ENCODE peak calls at places on chromosome 9, in six cellular contexts. K is lower lobe of right lung, J is osteoblast, W is left ventricle myocardium inferior, O is testis, Q is HCT116. R is an unnamed sample.

GRCh38 chr9:10366171-10366779 is 246.5 kb downstream of the PTPRD start:
- DNase-seq in W (no peak), O (no peak), J (peak; percentile 4), Q (peak; percentile 2), K (no peak), R (no peak)

GRCh38 chr9:78973906-78974305 is 597.9 kb upstream of the TLE4 start:
- DNase-seq in K (no peak), Q (no peak), W (no peak), J (no peak), O (no peak), R (no peak)

GRCh38 chr9:135610290-135611141 is 28.8 kb downstream of the GLT6D1 start:
- DNase-seq in J (peak; percentile 84), W (no peak), Q (no peak), O (peak; percentile 7), K (no peak), R (no peak)

GRCh38 chr9:110575169-110575568 is 4.4 kb downstream of the SVEP1 start:
- DNase-seq in J (peak; percentile 68), O (no peak), W (no peak), K (no peak), Q (no peak), R (no peak)

GRCh38 chr9:116055536-116055935 is 98.1 kb upstream of the PAPPA start:
- DNase-seq in Q (no peak), J (no peak), W (no peak), K (no peak), O (no peak), R (no peak)

GRCh38 chr9:76379494-76379893 is 14.7 kb downstream of the RFK start:
- DNase-seq in O (no peak), Q (no peak), J (no peak), K (no peak), W (no peak), R (no peak)

GRCh38 chr9:85215936-85216335 is 525.8 kb downstream of the AGTPBP1 start:
- DNase-seq in Q (no peak), K (no peak), W (no peak), J (no peak), O (no peak), R (no peak)

GRCh38 chr9:37096628-37097027 is 23.7 kb upstream of the ZCCHC7 start:
- DNase-seq in Q (no peak), W (no peak), O (no peak), K (no peak), J (no peak), R (no peak)

GRCh38 chr9:108811944-108812343 is 43.8 kb downstream of the ACTL7B start:
- DNase-seq in O (no peak), K (no peak), J (no peak), W (no peak), Q (no peak), R (no peak)

GRCh38 chr9:72012642-72013041 is 47.8 kb downstream of the C9orf57 start:
- DNase-seq in O (no peak), W (no peak), Q (no peak), J (no peak), K (no peak), R (no peak)

GRCh38 chr9:28810375-28811075 is 1237.2 kb upstream of the C9orf72 start:
- DNase-seq in K (no peak), W (no peak), O (no peak), Q (no peak), J (no peak), R (no peak)

GRCh38 chr9:68844623-68845612 is 139.9 kb downstream of the PIP5K1B start:
- DNase-seq in O (peak; percentile 68), Q (peak; percentile 16), K (no peak), W (peak; percentile 29), J (no peak), R (no peak)

GRCh38 chr9:99682870-99683269 is 138.8 kb upstream of the NR4A3 start:
- DNase-seq in K (no peak), W (no peak), J (no peak), O (no peak), Q (no peak), R (no peak)

GRCh38 chr9:76441551-76442322 is 17.2 kb upstream of the GCNT1 start:
- DNase-seq in O (no peak), Q (no peak), W (no peak), J (peak; percentile 75), K (no peak), R (no peak)

GRCh38 chr9:73153793-73154227 is 2.1 kb downstream of the ANXA1 start:
- DNase-seq in K (no peak), W (no peak), Q (no peak), J (no peak), O (no peak), R (no peak)

GRCh38 chr9:73152445-73152844 is 780 bp downstream of the ANXA1 start:
- DNase-seq in O (no peak), K (no peak), W (no peak), Q (no peak), J (no peak), R (no peak)

GRCh38 chr9:73149371-73150067 is 2.1 kb upstream of the ANXA1 start:
- DNase-seq in K (no peak), O (no peak), Q (peak; percentile 69), J (peak; percentile 73), W (no peak), R (no peak)

GRCh38 chr9:73152953-73153352 is 1.3 kb downstream of the ANXA1 start:
- DNase-seq in O (no peak), Q (no peak), J (peak; percentile 23), K (no peak), W (no peak), R (no peak)

DNA sequence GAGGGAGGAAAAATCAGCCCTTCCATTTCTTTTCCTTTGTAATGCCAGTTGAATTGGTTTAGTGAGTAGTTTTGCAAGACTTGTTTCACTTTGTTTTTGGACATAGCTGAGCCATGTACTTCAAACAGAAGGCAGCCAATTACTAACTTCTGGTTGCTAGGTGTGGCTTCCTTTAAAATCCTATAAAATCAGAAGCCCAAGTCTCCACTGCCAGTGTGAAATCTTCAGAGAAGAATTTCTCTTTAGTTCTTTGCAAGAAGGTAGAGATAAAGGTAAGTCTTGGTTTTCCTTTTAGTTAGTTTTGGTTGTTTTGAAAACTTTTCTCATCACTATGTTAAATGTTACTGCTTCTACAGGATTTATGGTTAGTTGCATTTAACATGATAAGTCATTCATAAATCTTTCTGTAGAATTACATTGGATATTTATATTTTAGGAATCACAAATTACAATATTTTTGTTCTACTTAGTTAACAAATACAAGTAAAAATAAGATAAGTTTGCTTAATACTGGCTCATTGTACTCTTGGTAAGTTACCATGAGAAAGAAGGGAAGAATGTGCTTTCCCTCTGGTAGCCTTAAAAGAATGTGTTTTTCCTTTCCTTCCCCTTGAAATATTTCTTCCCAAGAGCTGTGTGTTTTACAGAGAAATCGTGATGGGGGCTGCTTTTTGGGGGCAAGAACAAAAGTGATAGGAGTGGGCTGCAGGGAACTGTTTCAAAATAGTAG is at the start of gene ANXA1:
- DNase-seq in J (no peak), Q (peak; percentile 89), W (no peak), O (no peak), K (no peak), R (no peak)
- H3K4me3 ChIP-seq in J (peak within 1 kb of the TSS; percentile 79), Q (peak within 1 kb of the TSS; percentile 52), W (peak within 1 kb of the TSS; percentile 69), O (peak within 1 kb of the TSS; percentile 15), K (peak within 1 kb of the TSS; percentile 53), R (peak within 1 kb of the TSS; percentile 28)

GRCh38 chr9:131499254-131499653 is 3.5 kb upstream of the POMT1 start:
- DNase-seq in K (no peak), W (no peak), O (no peak), J (no peak), Q (no peak), R (no peak)
- H3K4me1 ChIP-seq in K (peaks cover 26% of the 10 kb centered on the region), W (peaks cover 28% of the 10 kb centered on the region), O (peaks cover 6% of the 10 kb centered on the region), J (peaks cover 13% of the 10 kb centered on the region), Q (peaks cover 10% of the 10 kb centered on the region), R (peaks cover 11% of the 10 kb centered on the region)

DNA sequence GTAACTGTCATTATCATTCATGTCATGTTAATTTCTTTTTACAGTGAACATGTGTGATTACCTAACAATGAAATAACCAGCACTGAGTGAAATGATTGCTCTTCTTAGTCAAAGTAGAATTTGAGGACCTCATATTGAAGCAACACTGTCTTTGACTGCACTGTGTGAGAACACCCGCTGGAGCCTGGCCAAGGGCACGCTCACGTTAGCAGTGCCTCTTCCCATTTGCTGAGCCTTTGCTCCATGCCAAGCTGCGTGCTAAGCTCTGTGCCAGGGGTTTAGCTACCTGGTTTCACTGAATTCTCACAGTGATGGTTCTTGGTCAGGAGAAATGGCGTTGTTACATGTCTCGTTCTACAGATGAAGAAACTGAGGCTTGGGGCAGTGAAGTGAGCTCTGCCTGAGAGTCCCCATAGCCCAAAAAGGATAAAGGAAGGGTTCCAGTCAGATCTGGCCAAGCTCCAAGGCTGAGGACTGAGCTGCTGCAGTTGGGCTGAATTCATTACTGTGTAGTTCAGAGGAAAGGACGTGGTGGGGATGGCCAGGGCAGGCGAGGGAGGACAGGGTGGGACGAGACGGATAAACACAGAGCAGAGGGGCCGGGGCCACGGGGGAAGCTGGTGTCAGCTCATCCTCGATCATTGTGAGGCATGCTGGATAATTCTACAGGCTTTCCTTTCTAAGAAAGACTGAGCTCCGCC is 16.6 kb downstream of the HMCN2 start:
- DNase-seq in J (peak; percentile 58), W (no peak), K (peak; percentile 41), Q (no peak), O (no peak), R (peak; percentile 77)
- H3K4me3 ChIP-seq in J (peak overlapping the region; percentile 27), W (no peak overlapping the region), K (no peak overlapping the region), Q (no peak overlapping the region), O (no peak overlapping the region), R (no peak overlapping the region)

GRCh38 chr9:122263699-122264349 is 816 bp downstream of the RBM18 start:
- DNase-seq in W (no peak), J (no peak), K (no peak), O (no peak), Q (no peak), R (no peak)
- H3K4me1 ChIP-seq in W (peaks cover 84% of the 10 kb centered on the region), J (peaks cover 29% of the 10 kb centered on the region), K (peaks cover 53% of the 10 kb centered on the region), O (peaks cover 9% of the 10 kb centered on the region), Q (peaks cover 20% of the 10 kb centered on the region), R (peaks cover 25% of the 10 kb centered on the region)

GRCh38 chr9:70257512-70257911 is 1.3 kb upstream of the SMC5 start:
- DNase-seq in O (no peak), W (no peak), K (no peak), J (no peak), Q (no peak), R (no peak)
- H3K4me3 ChIP-seq in O (no peak overlapping the region), W (peak overlapping the region; percentile 84), K (peak overlapping the region; percentile 86), J (peak overlapping the region; percentile 89), Q (no peak overlapping the region), R (peak overlapping the region; percentile 96)